ENCODE peak calls at places on chromosomes 1 and 21, in four cellular contexts. B, Q, X and Z are unnamed samples. For H3K9me3, the result is how much of the 10 kb centered on the place peaks cover.

GRCh38 chr1:173295391-173295790 is 88.3 kb upstream of the TNFSF4 start:
- DNase-seq in X (no peak), B (no peak), Q (no peak), Z (no peak)

GRCh38 chr1:58123051-58123450 is 423.5 kb downstream of the OMA1 start:
- DNase-seq in Q (no peak), X (no peak), B (no peak), Z (no peak)

GRCh38 chr1:200739499-200740290 is 1.0 kb downstream of the CAMSAP2 start:
- DNase-seq in X (peak), B (no peak), Q (no peak), Z (no peak)

GRCh38 chr1:37676281-37677243 is 15.8 kb upstream of the CDCA8 start:
- DNase-seq in Q (no peak), B (no peak), X (no peak), Z (no peak)

GRCh38 chr1:43432907-43433306 is 20.8 kb downstream of the HYI start:
- DNase-seq in Q (no peak), B (no peak), X (peak), Z (peak)

GRCh38 chr1:93541045-93541444 is 93.1 kb downstream of the FNBP1L start:
- DNase-seq in B (no peak), X (no peak), Q (no peak), Z (no peak)

GRCh38 chr1:199040499-199040898 is 401.7 kb downstream of the PTPRC start:
- DNase-seq in B (no peak), Q (no peak), X (no peak), Z (no peak)

GRCh38 chr1:68104155-68104554 is 53.7 kb upstream of the DIRAS3 start:
- DNase-seq in B (no peak), Q (no peak), X (no peak), Z (no peak)

GRCh38 chr1:91682882-91683597 is 182.4 kb downstream of the CDC7 start:
- DNase-seq in Q (no peak), X (no peak), B (no peak), Z (no peak)

GRCh38 chr21:35342440-35342839 is 293.3 kb upstream of the RUNX1 start:
- DNase-seq in B (no peak), X (no peak), Q (no peak), Z (no peak)

GRCh38 chr21:35345954-35346353 is 296.9 kb upstream of the RUNX1 start:
- DNase-seq in Q (no peak), X (no peak), B (no peak), Z (no peak)

GRCh38 chr21:35343046-35343816 is 294.1 kb upstream of the RUNX1 start:
- DNase-seq in X (no peak), Q (no peak), B (no peak), Z (no peak)

GRCh38 chr21:35346697-35347096 is 297.6 kb upstream of the RUNX1 start:
- DNase-seq in X (no peak), B (no peak), Q (no peak), Z (no peak)

GRCh38 chr21:35344582-35344981 is 295.5 kb upstream of the RUNX1 start:
- DNase-seq in Q (no peak), B (no peak), X (no peak), Z (no peak)
- H3K9me3 ChIP-seq in Q (under half), B (under half), X (under half), Z (under half)

GRCh38 chr21:15749045-15749867 is 19.5 kb downstream of the USP25 start:
- DNase-seq in B (peak), Q (no peak), X (no peak), Z (no peak)
- H3K9me3 ChIP-seq in B (under half), Q (under half), X (under half), Z (under half)

GRCh38 chr1:111446967-111447892 is 1.8 kb downstream of the WDR77 start:
- DNase-seq in Q (no peak), B (peak), X (no peak), Z (no peak)

GRCh38 chr1:111441573-111442192 is 7.4 kb downstream of the WDR77 start:
- DNase-seq in B (peak), Q (peak), X (no peak), Z (peak)

GRCh38 chr1:111444031-111444430 is 5.0 kb downstream of the WDR77 start:
- DNase-seq in X (no peak), Q (no peak), B (no peak), Z (no peak)

GRCh38 chr1:111439461-111440351 is 9.3 kb downstream of the WDR77 start:
- DNase-seq in X (no peak), Q (no peak), B (no peak), Z (no peak)

DNA sequence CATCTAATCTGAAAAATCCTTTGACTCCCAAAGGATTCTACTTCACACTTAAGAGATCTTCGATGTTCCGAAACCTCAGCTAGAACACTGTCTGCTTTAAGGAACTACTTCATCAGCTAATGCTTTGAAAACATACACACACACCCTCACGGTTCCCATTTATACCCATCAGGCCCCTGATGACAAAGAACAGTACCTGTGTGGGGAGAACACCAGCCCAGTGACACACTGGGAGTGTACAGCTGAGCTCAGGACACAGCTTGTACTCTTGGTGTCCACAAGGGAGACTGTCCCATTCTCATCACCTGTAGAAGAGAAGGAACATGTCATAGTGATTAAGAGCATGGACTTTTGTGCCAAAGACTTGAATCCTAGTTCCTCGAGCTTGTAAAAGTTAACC is 6.6 kb downstream of the WDR77 start:
- DNase-seq in Q (no peak), X (no peak), B (no peak), Z (no peak)
- H3K9me3 ChIP-seq in Q (under half), X (under half), B (under half), Z (under half)

DNA sequence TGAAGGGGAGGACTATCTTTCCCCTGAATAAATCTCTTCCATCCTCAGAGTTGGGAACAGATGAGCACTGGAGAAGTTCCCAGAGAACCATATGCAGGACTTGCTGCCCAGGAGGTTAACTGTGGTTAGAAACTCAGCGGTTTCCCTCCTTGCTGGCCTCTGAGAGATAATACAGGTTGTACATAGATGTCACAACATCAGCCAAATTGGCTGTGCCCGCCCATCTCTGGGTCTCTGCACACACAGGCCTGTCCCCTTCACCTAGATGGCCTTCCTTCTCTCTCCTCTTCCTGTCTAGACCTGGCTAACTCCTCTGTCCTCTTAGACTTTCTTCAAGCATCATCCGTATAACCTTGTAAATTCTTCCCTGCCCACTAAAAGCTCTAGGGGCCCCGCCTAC is 5.7 kb downstream of the RGS5 start:
- DNase-seq in B (no peak), Q (no peak), X (no peak), Z (no peak)
- H3K9me3 ChIP-seq in B (under half), Q (under half), X (under half), Z (under half)

DNA sequence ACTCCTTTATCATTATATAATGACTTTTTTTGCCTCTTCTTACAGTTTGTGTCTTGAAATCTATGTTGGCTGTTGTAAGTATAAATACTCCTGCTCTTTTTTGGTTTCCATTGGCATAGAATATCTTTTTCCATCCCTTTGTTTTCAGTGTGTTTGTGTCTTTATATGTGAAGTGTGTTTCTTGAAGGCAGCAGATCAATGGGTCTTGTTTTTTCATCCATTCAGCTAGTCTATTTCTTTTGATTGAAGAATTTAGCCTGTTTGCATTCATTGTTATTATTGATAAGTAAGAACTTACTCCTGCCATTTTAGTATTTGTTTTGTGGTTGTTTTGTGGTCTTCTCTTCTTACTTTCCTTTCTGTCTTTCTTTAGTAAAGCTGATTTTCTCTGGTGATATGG is 322.8 kb downstream of the PLA2G4A start:
- DNase-seq in X (no peak), Q (no peak), B (no peak), Z (no peak)
- H3K9me3 ChIP-seq in X (under half), Q (under half), B (under half), Z (under half)

GRCh38 chr1:49323925-49324540 is 547.3 kb upstream of the BEND5 start:
- DNase-seq in B (no peak), Q (no peak), X (no peak), Z (no peak)
- H3K9me3 ChIP-seq in B (under half), Q (under half), X (under half), Z (under half)